ENCODE peak calls at places on chromosomes 1 and 21, in seven cellular contexts. Q is iris pigment epithelial cell, U is NCI-H1694 treated with DMSO at 0.1 percent for 48 hours, E is heart left ventricle, G is ELF-1, D is omental fat pad, Z is ecto neural progenitor cell. H is an unnamed sample.

GRCh38 chr1:85330206-85330605 is 53.8 kb upstream of the BCL10 start:
- DNase-seq in Q (peak; percentile 94), U (no peak), E (peak; percentile 25), G (peak; percentile 63), D (no peak), Z (no peak), H (no peak)

GRCh38 chr1:80582980-80583379 is 1217.8 kb upstream of the ADGRL2 start:
- DNase-seq in Q (no peak), U (peak; percentile 34), E (no peak), G (no peak), D (no peak), Z (no peak), H (no peak)

GRCh38 chr1:85027242-85027983 is 20.9 kb downstream of the MCOLN3 start:
- DNase-seq in Q (peak; percentile 13), U (no peak), E (no peak), G (no peak), D (no peak), Z (no peak), H (no peak)

GRCh38 chr1:24159366-24159765 is 16.4 kb upstream of the IL22RA1 start:
- DNase-seq in Q (no peak), U (no peak), E (no peak), G (no peak), D (no peak), Z (no peak), H (no peak)

GRCh38 chr21:29726061-29726460 is 213.7 kb downstream of the GRIK1 start:
- DNase-seq in Q (no peak), U (no peak), E (no peak), G (no peak), D (no peak), Z (no peak), H (no peak)

GRCh38 chr1:184838374-184838995 is 83.8 kb upstream of the EDEM3 start:
- DNase-seq in Q (peak; percentile 95), U (no peak), E (peak; percentile 66), G (no peak), D (no peak), Z (no peak), H (peak; percentile 44)

GRCh38 chr21:32507342-32507919 is 77.9 kb downstream of the TCP10L start:
- DNase-seq in Q (no peak), U (no peak), E (no peak), G (no peak), D (no peak), Z (no peak), H (no peak)

GRCh38 chr1:206828765-206829164 is 36.7 kb upstream of the IL20 start:
- DNase-seq in Q (no peak), U (no peak), E (no peak), G (no peak), D (no peak), Z (no peak), H (no peak)

GRCh38 chr1:184465489-184466146 is 78.8 kb downstream of the C1orf21 start:
- DNase-seq in Q (no peak), U (no peak), E (no peak), G (peak; percentile 45), D (no peak), Z (no peak), H (no peak)

GRCh38 chr1:208201241-208201640 is 42.9 kb downstream of the PLXNA2 start:
- DNase-seq in Q (peak; percentile 94), U (no peak), E (peak; percentile 68), G (no peak), D (no peak), Z (no peak), H (no peak)

GRCh38 chr1:26417111-26417510 is 6.5 kb downstream of the LIN28A start:
- DNase-seq in Q (peak; percentile 59), U (peak; percentile 58), E (peak; percentile 51), G (peak; percentile 98), D (peak; percentile 62), Z (peak; percentile 93), H (peak; percentile 81)

GRCh38 chr1:212098340-212098739 is 62.8 kb downstream of the DTL start:
- DNase-seq in Q (no peak), U (no peak), E (no peak), G (peak; percentile 78), D (no peak), Z (no peak), H (no peak)

GRCh38 chr21:32520885-32521735 is 64.2 kb downstream of the TCP10L start:
- DNase-seq in Q (peak; percentile 97), U (peak; percentile 68), E (peak; percentile 94), G (peak; percentile 62), D (peak; percentile 90), Z (no peak), H (peak; percentile 95)

GRCh38 chr1:202144510-202145324 is at the start of gene ARL8A:
- DNase-seq in Q (peak; percentile 45), U (peak; percentile 19), E (peak; percentile 81), G (no peak), D (no peak), Z (peak; percentile 85), H (peak; percentile 86)

GRCh38 chr1:84753516-84754375 is 63.5 kb upstream of the SSX2IP start:
- DNase-seq in Q (peak; percentile 69), U (peak; percentile 71), E (peak; percentile 57), G (peak; percentile 84), D (peak; percentile 39), Z (peak; percentile 83), H (peak; percentile 72)

GRCh38 chr1:6287431-6287886 is 26.6 kb upstream of the GPR153 start:
- DNase-seq in Q (no peak), U (peak; percentile 60), E (no peak), G (no peak), D (no peak), Z (no peak), H (no peak)